ENCODE peak calls at places on chromosomes 11 and 22, in seven cellular contexts. One of them, this sample, is unnamed.

GRCh38 chr22:38944653-38945052 is 12.8 kb upstream of the APOBEC3A start:
- DNase-seq in EL: no peak
- DNase-seq in stimulated activated naive CD4-positive, alpha-beta T cell: no peak
- DNase-seq in lower lobe of right lung: no peak
- DNase-seq in stimulated activated CD4-positive, alpha-beta T cell treated with anti-CD3 and anti-CD28 coated beads, Interleukin-4, amount 100 ng/mL, for 48 hours: no peak
- DNase-seq in GM12892: no peak
- DNase-seq in A172: no peak
- DNase-seq in this sample: no peak

GRCh38 chr11:86484164-86484794 is 109.6 kb downstream of the CCDC81 start:
- DNase-seq in EL: peak; percentile 94
- DNase-seq in stimulated activated naive CD4-positive, alpha-beta T cell: no peak
- DNase-seq in lower lobe of right lung: no peak
- DNase-seq in stimulated activated CD4-positive, alpha-beta T cell treated with anti-CD3 and anti-CD28 coated beads, Interleukin-4, amount 100 ng/mL, for 48 hours: no peak
- DNase-seq in GM12892: no peak
- DNase-seq in A172: peak; percentile 99
- DNase-seq in this sample: peak; percentile 21

GRCh38 chr11:12291767-12292166 is 85.6 kb upstream of the PARVA start:
- DNase-seq in EL: no peak
- DNase-seq in stimulated activated naive CD4-positive, alpha-beta T cell: no peak
- DNase-seq in lower lobe of right lung: no peak
- DNase-seq in stimulated activated CD4-positive, alpha-beta T cell treated with anti-CD3 and anti-CD28 coated beads, Interleukin-4, amount 100 ng/mL, for 48 hours: no peak
- DNase-seq in GM12892: no peak
- DNase-seq in A172: no peak
- DNase-seq in this sample: no peak

GRCh38 chr22:50267591-50268390 is 2.4 kb downstream of the MAPK11 start:
- DNase-seq in EL: peak; percentile 50
- DNase-seq in stimulated activated naive CD4-positive, alpha-beta T cell: peak; percentile 49
- DNase-seq in lower lobe of right lung: peak; percentile 76
- DNase-seq in stimulated activated CD4-positive, alpha-beta T cell treated with anti-CD3 and anti-CD28 coated beads, Interleukin-4, amount 100 ng/mL, for 48 hours: peak; percentile 50
- DNase-seq in GM12892: no peak
- DNase-seq in A172: no peak
- DNase-seq in this sample: peak; percentile 77

GRCh38 chr11:68216171-68216938 is 3.3 kb upstream of the KMT5B start:
- DNase-seq in EL: no peak
- DNase-seq in stimulated activated naive CD4-positive, alpha-beta T cell: no peak
- DNase-seq in lower lobe of right lung: no peak
- DNase-seq in stimulated activated CD4-positive, alpha-beta T cell treated with anti-CD3 and anti-CD28 coated beads, Interleukin-4, amount 100 ng/mL, for 48 hours: no peak
- DNase-seq in GM12892: no peak
- DNase-seq in A172: no peak
- DNase-seq in this sample: peak; percentile 75

GRCh38 chr22:42649261-42650056 is at the start of gene CYB5R3:
- DNase-seq in EL: peak; percentile 86
- DNase-seq in stimulated activated naive CD4-positive, alpha-beta T cell: peak; percentile 83
- DNase-seq in lower lobe of right lung: peak; percentile 88
- DNase-seq in stimulated activated CD4-positive, alpha-beta T cell treated with anti-CD3 and anti-CD28 coated beads, Interleukin-4, amount 100 ng/mL, for 48 hours: peak; percentile 82
- DNase-seq in GM12892: peak; percentile 94
- DNase-seq in A172: peak; percentile 46
- DNase-seq in this sample: peak; percentile 80

GRCh38 chr11:48047616-48048015 is 67.3 kb downstream of the PTPRJ start:
- DNase-seq in EL: peak; percentile 65
- DNase-seq in stimulated activated naive CD4-positive, alpha-beta T cell: no peak
- DNase-seq in lower lobe of right lung: no peak
- DNase-seq in stimulated activated CD4-positive, alpha-beta T cell treated with anti-CD3 and anti-CD28 coated beads, Interleukin-4, amount 100 ng/mL, for 48 hours: no peak
- DNase-seq in GM12892: no peak
- DNase-seq in A172: no peak
- DNase-seq in this sample: no peak

GRCh38 chr11:29017941-29018340 is 909.8 kb downstream of the METTL15 start:
- DNase-seq in EL: no peak
- DNase-seq in stimulated activated naive CD4-positive, alpha-beta T cell: no peak
- DNase-seq in lower lobe of right lung: no peak
- DNase-seq in stimulated activated CD4-positive, alpha-beta T cell treated with anti-CD3 and anti-CD28 coated beads, Interleukin-4, amount 100 ng/mL, for 48 hours: no peak
- DNase-seq in GM12892: no peak
- DNase-seq in A172: no peak
- DNase-seq in this sample: no peak

GRCh38 chr11:13052130-13052541 is 43.0 kb downstream of the RASSF10 start:
- DNase-seq in EL: no peak
- DNase-seq in stimulated activated naive CD4-positive, alpha-beta T cell: no peak
- DNase-seq in lower lobe of right lung: no peak
- DNase-seq in stimulated activated CD4-positive, alpha-beta T cell treated with anti-CD3 and anti-CD28 coated beads, Interleukin-4, amount 100 ng/mL, for 48 hours: no peak
- DNase-seq in GM12892: no peak
- DNase-seq in A172: no peak
- DNase-seq in this sample: no peak

GRCh38 chr11:70078095-70078795 is at the start of gene ANO1:
- DNase-seq in EL: no peak
- DNase-seq in stimulated activated naive CD4-positive, alpha-beta T cell: no peak
- DNase-seq in lower lobe of right lung: no peak
- DNase-seq in stimulated activated CD4-positive, alpha-beta T cell treated with anti-CD3 and anti-CD28 coated beads, Interleukin-4, amount 100 ng/mL, for 48 hours: no peak
- DNase-seq in GM12892: no peak
- DNase-seq in A172: no peak
- DNase-seq in this sample: no peak

GRCh38 chr11:61627831-61628753 is 47.2 kb upstream of the SYT7 start:
- DNase-seq in EL: peak; percentile 79
- DNase-seq in stimulated activated naive CD4-positive, alpha-beta T cell: peak; percentile 7
- DNase-seq in lower lobe of right lung: peak; percentile 64
- DNase-seq in stimulated activated CD4-positive, alpha-beta T cell treated with anti-CD3 and anti-CD28 coated beads, Interleukin-4, amount 100 ng/mL, for 48 hours: peak; percentile 34
- DNase-seq in GM12892: no peak
- DNase-seq in A172: peak; percentile 75
- DNase-seq in this sample: peak; percentile 71

GRCh38 chr11:59918987-59919589 is 19.1 kb upstream of the OOSP1 start:
- DNase-seq in EL: peak; percentile 76
- DNase-seq in stimulated activated naive CD4-positive, alpha-beta T cell: no peak
- DNase-seq in lower lobe of right lung: no peak
- DNase-seq in stimulated activated CD4-positive, alpha-beta T cell treated with anti-CD3 and anti-CD28 coated beads, Interleukin-4, amount 100 ng/mL, for 48 hours: no peak
- DNase-seq in GM12892: no peak
- DNase-seq in A172: peak; percentile 79
- DNase-seq in this sample: peak; percentile 1

GRCh38 chr11:107857550-107858216 is 904 bp downstream of the SLC35F2 start:
- DNase-seq in EL: peak; percentile 41
- DNase-seq in stimulated activated naive CD4-positive, alpha-beta T cell: no peak
- DNase-seq in lower lobe of right lung: no peak
- DNase-seq in stimulated activated CD4-positive, alpha-beta T cell treated with anti-CD3 and anti-CD28 coated beads, Interleukin-4, amount 100 ng/mL, for 48 hours: no peak
- DNase-seq in GM12892: no peak
- DNase-seq in A172: no peak
- DNase-seq in this sample: peak; percentile 32

GRCh38 chr22:24095816-24096215 is 84.7 kb downstream of the CABIN1 start:
- DNase-seq in EL: no peak
- DNase-seq in stimulated activated naive CD4-positive, alpha-beta T cell: no peak
- DNase-seq in lower lobe of right lung: no peak
- DNase-seq in stimulated activated CD4-positive, alpha-beta T cell treated with anti-CD3 and anti-CD28 coated beads, Interleukin-4, amount 100 ng/mL, for 48 hours: no peak
- DNase-seq in GM12892: no peak
- DNase-seq in A172: no peak
- DNase-seq in this sample: no peak

This sample was measured in G401.